ENCODE peak calls at places on chromosomes 7 and 10, in seven cellular contexts. V is activated T-cell treated with anti-CD3 and anti-CD28 coated beads, Interleukin-2, amount 50 U/mL, for 4 hours; W is GM13976; U is H7; F is activated effector memory CD4-positive, alpha-beta T cell treated with anti-CD3 and anti-CD28 coated beads, Interleukin-2, amount 50 U/mL, for 16 hours; G is activated CD8-positive, alpha-beta memory T cell treated with anti-CD3 and anti-CD28 coated beads, Interleukin-2, amount 10 ng/mL, durations not matched to agents 7 days and 5 days; I is activated T-helper 2 cell treated with anti-CD3 and anti-CD28 coated beads, Interferon-gamma antibody, Interleukin-2, Interleukin-4, amounts not matched to agents 10 μg/mL and 5 μg/mL and 100 μg/mL, durations not matched to agents 14 hours and 24 hours and 36 hours. H is an unnamed sample.

GRCh38 chr10:104980401-104980800 is 339.3 kb downstream of the SORCS3 start:
- DNase-seq in V (no peak), W (no peak), U (no peak), F (no peak), G (no peak), I (no peak), H (no peak)

GRCh38 chr10:63554666-63555065 is 33.5 kb downstream of the REEP3 start:
- DNase-seq in V (peak; percentile 20), W (peak; percentile 67), U (peak; percentile 25), F (no peak), G (peak; percentile 81), I (no peak), H (peak; percentile 22)

GRCh38 chr10:98195132-98195531 is 60.7 kb downstream of the R3HCC1L start:
- DNase-seq in V (no peak), W (peak; percentile 16), U (no peak), F (no peak), G (no peak), I (no peak), H (no peak)

GRCh38 chr7:108653526-108653925 is 83.9 kb downstream of the DNAJB9 start:
- DNase-seq in V (no peak), W (no peak), U (no peak), F (no peak), G (no peak), I (no peak), H (no peak)

GRCh38 chr10:102633282-102633681 is 11.0 kb upstream of the TRIM8 start:
- DNase-seq in V (no peak), W (no peak), U (no peak), F (no peak), G (peak; percentile 72), I (no peak), H (no peak)

GRCh38 chr10:110918633-110919348 is at the start of gene BBIP1:
- DNase-seq in V (no peak), W (peak; percentile 93), U (peak; percentile 91), F (no peak), G (no peak), I (no peak), H (no peak)

GRCh38 chr10:93220315-93221170 is 146.8 kb downstream of the CYP26A1 start:
- DNase-seq in V (no peak), W (no peak), U (peak; percentile 84), F (no peak), G (no peak), I (no peak), H (no peak)

GRCh38 chr7:53303781-53304180 is 268.3 kb downstream of the POM121L12 start:
- DNase-seq in V (no peak), W (no peak), U (no peak), F (no peak), G (no peak), I (no peak), H (no peak)

GRCh38 chr7:36357054-36357453 is 32.6 kb upstream of the ANLN start:
- DNase-seq in V (no peak), W (no peak), U (no peak), F (no peak), G (no peak), I (no peak), H (no peak)

GRCh38 chr10:89032141-89032814 is 41.7 kb downstream of the FAS start:
- DNase-seq in V (peak; percentile 21), W (peak; percentile 41), U (no peak), F (peak; percentile 86), G (peak; percentile 51), I (no peak), H (no peak)

H was measured in stimulated activated CD8-positive, alpha-beta memory T cell treated with anti-CD3 and anti-CD28 coated beads, Interleukin-12 subunit alpha, Interleukin-12 subunit beta, amount 100 ng/mL, for 1 hour.